ENCODE peak calls at places on chromosome 7, in eight cellular contexts. H is Daoy; G is aorta; P is stimulated activated CD8-positive, alpha-beta memory T cell treated with anti-CD3 and anti-CD28 coated beads, Interleukin-15, amount 100 ng/mL, for 4 hours; S is naive B cell; L is RWPE1; A is RCC 7860; M is GM12892. U is an unnamed sample.

GRCh38 chr7:30914611-30915601 is 3.3 kb downstream of the AQP1 start:
- DNase-seq in H (peak), G (peak), P (no peak), S (no peak), L (peak), A (peak), M (no peak), U (no peak)

GRCh38 chr7:27254625-27255024 is 12.0 kb downstream of the EVX1 start:
- DNase-seq in H (peak), G (no peak), P (no peak), S (no peak), L (no peak), A (no peak), M (no peak), U (no peak)

GRCh38 chr7:94325121-94325475 is 69.6 kb upstream of the COL1A2 start:
- DNase-seq in H (no peak), G (no peak), P (no peak), S (no peak), L (no peak), A (no peak), M (no peak), U (no peak)

GRCh38 chr7:154868901-154869300 is 134.0 kb downstream of the PAXIP1 start:
- DNase-seq in H (no peak), G (peak), P (no peak), S (no peak), L (no peak), A (no peak), M (no peak), U (no peak)

GRCh38 chr7:102089175-102090098 is 197.2 kb upstream of the SH2B2 start:
- DNase-seq in H (no peak), G (no peak), P (no peak), S (no peak), L (no peak), A (no peak), M (no peak), U (no peak)

GRCh38 chr7:38524786-38525185 is 106.4 kb downstream of the AMPH start:
- DNase-seq in H (peak), G (no peak), P (no peak), S (no peak), L (no peak), A (peak), M (no peak), U (no peak)

GRCh38 chr7:90945104-90945752 is 319.0 kb upstream of the FZD1 start:
- DNase-seq in H (no peak), G (no peak), P (no peak), S (no peak), L (no peak), A (no peak), M (no peak), U (no peak)

GRCh38 chr7:32890010-32890552 is 1.5 kb downstream of the KBTBD2 start:
- DNase-seq in H (peak), G (no peak), P (no peak), S (no peak), L (no peak), A (no peak), M (no peak), U (no peak)

GRCh38 chr7:130942211-130942964 is 208.4 kb upstream of the KLF14 start:
- DNase-seq in H (peak), G (no peak), P (no peak), S (no peak), L (no peak), A (peak), M (no peak), U (no peak)

GRCh38 chr7:101975046-101975445 is 157.6 kb downstream of the CUX1 start:
- DNase-seq in H (no peak), G (no peak), P (no peak), S (no peak), L (no peak), A (no peak), M (no peak), U (no peak)

GRCh38 chr7:31061185-31061584 is 9.1 kb downstream of the ADCYAP1R1 start:
- DNase-seq in H (peak), G (no peak), P (no peak), S (no peak), L (no peak), A (no peak), M (no peak), U (no peak)

GRCh38 chr7:29189743-29190201 is 4.8 kb upstream of the CHN2 start:
- DNase-seq in H (peak), G (peak), P (peak), S (no peak), L (peak), A (no peak), M (peak), U (peak)

GRCh38 chr7:149422914-149423285 is 38.0 kb downstream of the ZNF777 start:
- DNase-seq in H (no peak), G (no peak), P (no peak), S (no peak), L (no peak), A (no peak), M (peak), U (no peak)

GRCh38 chr7:48101352-48101751 is 12.3 kb downstream of the UPP1 start:
- DNase-seq in H (no peak), G (no peak), P (no peak), S (no peak), L (no peak), A (no peak), M (no peak), U (no peak)

GRCh38 chr7:150415161-150416160 is 35.0 kb upstream of the GIMAP8 start:
- DNase-seq in H (no peak), G (no peak), P (no peak), S (no peak), L (no peak), A (no peak), M (no peak), U (no peak)

GRCh38 chr7:17234398-17235021 is 63.9 kb upstream of the AHR start:
- DNase-seq in H (peak), G (peak), P (peak), S (peak), L (peak), A (peak), M (peak), U (no peak)

GRCh38 chr7:1729183-1729582 is 59.1 kb downstream of the ELFN1 start:
- DNase-seq in H (no peak), G (no peak), P (no peak), S (no peak), L (no peak), A (no peak), M (no peak), U (no peak)

GRCh38 chr7:5349437-5350173 is 66.9 kb downstream of the SLC29A4 start:
- DNase-seq in H (no peak), G (no peak), P (no peak), S (no peak), L (no peak), A (no peak), M (no peak), U (no peak)

GRCh38 chr7:142407939-142408573 is 150.2 kb upstream of the PRSS58 start:
- DNase-seq in H (no peak), G (no peak), P (no peak), S (no peak), L (no peak), A (no peak), M (no peak), U (no peak)

GRCh38 chr7:132394283-132395003 is 181.8 kb downstream of the PLXNA4 start:
- DNase-seq in H (peak), G (no peak), P (no peak), S (no peak), L (no peak), A (no peak), M (no peak), U (peak)

GRCh38 chr7:32941181-32941995 is 15.9 kb upstream of the FKBP9 start:
- DNase-seq in H (no peak), G (no peak), P (no peak), S (no peak), L (no peak), A (no peak), M (no peak), U (no peak)

GRCh38 chr7:1391449-1391848 is 67.8 kb downstream of the MICALL2 start:
- DNase-seq in H (no peak), G (no peak), P (no peak), S (no peak), L (no peak), A (no peak), M (no peak), U (no peak)

GRCh38 chr7:134710854-134711624 is 64.4 kb downstream of the BPGM start:
- DNase-seq in H (peak), G (no peak), P (peak), S (no peak), L (no peak), A (peak), M (no peak), U (no peak)

GRCh38 chr7:75776295-75776971 is 4.4 kb upstream of the CCL26 start:
- DNase-seq in H (peak), G (no peak), P (peak), S (no peak), L (peak), A (peak), M (no peak), U (no peak)

GRCh38 chr7:115229401-115230083 is 307.6 kb downstream of the MDFIC start:
- DNase-seq in H (peak), G (no peak), P (no peak), S (no peak), L (no peak), A (no peak), M (no peak), U (no peak)

U was measured in WERI-Rb-1.